ENCODE peak calls at places on chromosome 20, in six cellular contexts. One of them, this sample, is unnamed.

GRCh38 chr20:37384683-37385174 is 38.8 kb downstream of the SRC start:
- DNase-seq in tibial nerve: peak
- DNase-seq in AG09309: no peak
- DNase-seq in spleen: peak
- DNase-seq in HL-60: peak
- DNase-seq in Panc1: no peak
- DNase-seq in this sample: no peak

GRCh38 chr20:58633161-58634035 is 17.7 kb upstream of the STX16 start:
- DNase-seq in tibial nerve: no peak
- DNase-seq in AG09309: no peak
- DNase-seq in spleen: peak
- DNase-seq in HL-60: no peak
- DNase-seq in Panc1: no peak
- DNase-seq in this sample: no peak

GRCh38 chr20:46174469-46175126 is 56.5 kb downstream of the CD40 start:
- DNase-seq in tibial nerve: peak
- DNase-seq in AG09309: no peak
- DNase-seq in spleen: peak
- DNase-seq in HL-60: peak
- DNase-seq in Panc1: peak
- DNase-seq in this sample: no peak

GRCh38 chr20:14142171-14142570 is 146.9 kb downstream of the MACROD2 start:
- DNase-seq in tibial nerve: peak
- DNase-seq in AG09309: no peak
- DNase-seq in spleen: no peak
- DNase-seq in HL-60: peak
- DNase-seq in Panc1: peak
- DNase-seq in this sample: no peak

GRCh38 chr20:24164360-24164759 is 175.8 kb upstream of the GGTLC1 start:
- DNase-seq in tibial nerve: no peak
- DNase-seq in AG09309: no peak
- DNase-seq in spleen: no peak
- DNase-seq in HL-60: peak
- DNase-seq in Panc1: no peak
- DNase-seq in this sample: no peak

GRCh38 chr20:50198211-50198666 is 7.6 kb downstream of the CEBPB start:
- DNase-seq in tibial nerve: no peak
- DNase-seq in AG09309: no peak
- DNase-seq in spleen: no peak
- DNase-seq in HL-60: no peak
- DNase-seq in Panc1: no peak
- DNase-seq in this sample: no peak

GRCh38 chr20:59752704-59753460 is 148.5 kb downstream of the PHACTR3 start:
- DNase-seq in tibial nerve: no peak
- DNase-seq in AG09309: no peak
- DNase-seq in spleen: peak
- DNase-seq in HL-60: no peak
- DNase-seq in Panc1: no peak
- DNase-seq in this sample: no peak

GRCh38 chr20:991850-992249 is 10.3 kb downstream of the RSPO4 start:
- DNase-seq in tibial nerve: no peak
- DNase-seq in AG09309: no peak
- DNase-seq in spleen: peak
- DNase-seq in HL-60: peak
- DNase-seq in Panc1: no peak
- DNase-seq in this sample: no peak

GRCh38 chr20:37516697-37517370 is 4.2 kb upstream of the NNAT start:
- DNase-seq in tibial nerve: no peak
- DNase-seq in AG09309: no peak
- DNase-seq in spleen: no peak
- DNase-seq in HL-60: no peak
- DNase-seq in Panc1: no peak
- DNase-seq in this sample: no peak

GRCh38 chr20:38727602-38728236 is 3.4 kb downstream of the SLC32A1 start:
- DNase-seq in tibial nerve: no peak
- DNase-seq in AG09309: no peak
- DNase-seq in spleen: no peak
- DNase-seq in HL-60: no peak
- DNase-seq in Panc1: no peak
- DNase-seq in this sample: no peak

GRCh38 chr20:24502184-24502583 is 32.8 kb downstream of the SYNDIG1 start:
- DNase-seq in tibial nerve: no peak
- DNase-seq in AG09309: peak
- DNase-seq in spleen: peak
- DNase-seq in HL-60: no peak
- DNase-seq in Panc1: no peak
- DNase-seq in this sample: peak

GRCh38 chr20:42483694-42484303 is 705.9 kb downstream of the PTPRT start:
- DNase-seq in tibial nerve: peak
- DNase-seq in AG09309: no peak
- DNase-seq in spleen: no peak
- DNase-seq in HL-60: peak
- DNase-seq in Panc1: no peak
- DNase-seq in this sample: no peak

GRCh38 chr20:20549699-20550098 is 162.7 kb downstream of the RALGAPA2 start:
- DNase-seq in tibial nerve: no peak
- DNase-seq in AG09309: peak
- DNase-seq in spleen: no peak
- DNase-seq in HL-60: no peak
- DNase-seq in Panc1: no peak
- DNase-seq in this sample: peak

GRCh38 chr20:45857836-45858250 is 429 bp downstream of the ZSWIM3 start:
- DNase-seq in tibial nerve: no peak
- DNase-seq in AG09309: no peak
- DNase-seq in spleen: no peak
- DNase-seq in HL-60: no peak
- DNase-seq in Panc1: no peak
- DNase-seq in this sample: no peak

GRCh38 chr20:32828029-32828666 is 8.4 kb downstream of the MAPRE1 start:
- DNase-seq in tibial nerve: no peak
- DNase-seq in AG09309: no peak
- DNase-seq in spleen: no peak
- DNase-seq in HL-60: no peak
- DNase-seq in Panc1: no peak
- DNase-seq in this sample: no peak

GRCh38 chr20:39800111-39800510 is 838.0 kb downstream of the DHX35 start:
- DNase-seq in tibial nerve: no peak
- DNase-seq in AG09309: peak
- DNase-seq in spleen: no peak
- DNase-seq in HL-60: no peak
- DNase-seq in Panc1: no peak
- DNase-seq in this sample: peak

GRCh38 chr20:21623074-21623780 is 82.2 kb upstream of the PAX1 start:
- DNase-seq in tibial nerve: no peak
- DNase-seq in AG09309: no peak
- DNase-seq in spleen: no peak
- DNase-seq in HL-60: peak
- DNase-seq in Panc1: no peak
- DNase-seq in this sample: no peak

GRCh38 chr20:41615671-41616070 is 2.5 kb downstream of the CHD6 start:
- DNase-seq in tibial nerve: no peak
- DNase-seq in AG09309: no peak
- DNase-seq in spleen: no peak
- DNase-seq in HL-60: no peak
- DNase-seq in Panc1: no peak
- DNase-seq in this sample: no peak

GRCh38 chr20:42531675-42531985 is 658.1 kb downstream of the PTPRT start:
- DNase-seq in tibial nerve: peak
- DNase-seq in AG09309: no peak
- DNase-seq in spleen: no peak
- DNase-seq in HL-60: peak
- DNase-seq in Panc1: no peak
- DNase-seq in this sample: no peak

GRCh38 chr20:44762466-44763140 is 16.9 kb downstream of the KCNK15 start:
- DNase-seq in tibial nerve: no peak
- DNase-seq in AG09309: no peak
- DNase-seq in spleen: no peak
- DNase-seq in HL-60: no peak
- DNase-seq in Panc1: no peak
- DNase-seq in this sample: no peak

GRCh38 chr20:44756956-44757355 is 11.3 kb downstream of the KCNK15 start:
- DNase-seq in tibial nerve: no peak
- DNase-seq in AG09309: no peak
- DNase-seq in spleen: no peak
- DNase-seq in HL-60: no peak
- DNase-seq in Panc1: no peak
- DNase-seq in this sample: no peak

GRCh38 chr20:44761423-44761822 is 15.8 kb downstream of the KCNK15 start:
- DNase-seq in tibial nerve: no peak
- DNase-seq in AG09309: no peak
- DNase-seq in spleen: no peak
- DNase-seq in HL-60: no peak
- DNase-seq in Panc1: no peak
- DNase-seq in this sample: no peak

GRCh38 chr20:44758247-44759101 is 12.8 kb downstream of the KCNK15 start:
- DNase-seq in tibial nerve: no peak
- DNase-seq in AG09309: no peak
- DNase-seq in spleen: no peak
- DNase-seq in HL-60: peak
- DNase-seq in Panc1: no peak
- DNase-seq in this sample: no peak

DNA sequence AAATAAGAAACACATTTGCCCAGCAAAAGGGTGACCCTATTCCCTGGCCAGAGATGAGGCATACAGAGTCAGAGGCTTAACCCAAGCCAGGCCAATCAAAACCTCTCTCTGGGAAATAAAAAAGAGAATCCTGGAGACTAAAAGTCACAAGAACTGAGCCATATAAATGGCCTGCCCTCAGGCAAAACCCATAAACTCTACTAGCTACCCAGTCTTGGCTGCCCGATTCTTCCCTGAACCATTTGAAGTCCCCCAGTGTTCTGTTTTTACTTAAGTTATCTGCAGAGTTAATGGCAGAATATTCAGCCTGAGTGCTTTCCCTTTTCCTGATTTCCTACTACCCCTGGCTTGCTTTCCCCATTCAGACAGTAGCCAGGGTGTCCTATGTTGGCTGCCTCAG is 13.9 kb downstream of the KCNK15 start:
- DNase-seq in tibial nerve: no peak
- DNase-seq in AG09309: no peak
- DNase-seq in spleen: no peak
- DNase-seq in HL-60: no peak
- DNase-seq in Panc1: no peak
- DNase-seq in this sample: no peak
- TF ChIP-seq CTCF in tibial nerve: no peak
- TF ChIP-seq CTCF in AG09309: no peak
- TF ChIP-seq CTCF in spleen: no peak
- TF ChIP-seq CTCF in HL-60: no peak
- TF ChIP-seq CTCF in Panc1: no peak
- TF ChIP-seq CTCF in this sample: no peak

DNA sequence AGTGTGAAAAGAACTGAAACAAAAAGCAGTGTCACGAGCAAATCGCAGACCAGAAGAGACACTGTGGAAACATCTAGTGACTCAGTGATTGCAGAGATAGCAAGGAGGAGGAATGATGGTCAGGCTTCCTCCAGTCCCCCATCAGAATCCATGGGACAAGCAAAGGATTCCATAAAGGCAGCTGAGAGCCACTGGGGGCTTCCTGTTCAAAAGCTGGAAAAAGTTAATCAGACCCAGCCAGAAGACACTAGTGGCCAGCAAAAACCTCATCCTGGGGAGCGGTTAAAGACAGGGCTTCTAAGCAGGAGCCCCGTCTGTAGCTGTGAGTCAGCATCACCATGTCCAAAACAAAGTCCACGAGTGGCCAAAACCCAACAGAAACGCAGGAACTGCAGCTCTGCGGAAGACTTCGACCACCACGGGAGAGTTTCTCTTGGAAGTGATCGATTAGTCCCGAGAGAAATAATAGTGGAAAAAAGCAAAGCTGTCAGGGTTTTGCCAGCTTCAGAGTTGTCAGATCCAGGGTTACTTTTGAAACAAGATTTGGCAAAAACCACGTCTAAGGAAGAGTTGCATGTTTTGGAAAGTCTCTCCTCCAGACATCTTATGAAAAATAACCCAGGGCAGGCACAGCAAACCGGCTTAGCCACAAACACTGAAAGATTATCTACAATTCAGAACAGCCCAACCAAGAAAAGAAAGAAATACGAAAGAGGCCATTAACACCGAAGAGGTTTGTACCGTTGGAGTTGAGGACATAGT is 51.0 kb downstream of the JAG1 start:
- DNase-seq in tibial nerve: peak
- DNase-seq in AG09309: no peak
- DNase-seq in spleen: no peak
- DNase-seq in HL-60: no peak
- DNase-seq in Panc1: no peak
- DNase-seq in this sample: no peak
- H3K4me3 ChIP-seq in tibial nerve: no peak
- H3K4me3 ChIP-seq in AG09309: peak
- H3K4me3 ChIP-seq in spleen: no peak
- H3K4me3 ChIP-seq in HL-60: no peak
- H3K4me3 ChIP-seq in Panc1: no peak
- H3K4me3 ChIP-seq in this sample: no peak

GRCh38 chr20:2909953-2910352 is 36.7 kb downstream of the PTPRA start:
- DNase-seq in tibial nerve: no peak
- DNase-seq in AG09309: no peak
- DNase-seq in spleen: no peak
- DNase-seq in HL-60: no peak
- DNase-seq in Panc1: no peak
- DNase-seq in this sample: no peak

GRCh38 chr20:2917266-2917665 is 44.0 kb downstream of the PTPRA start:
- DNase-seq in tibial nerve: no peak
- DNase-seq in AG09309: no peak
- DNase-seq in spleen: no peak
- DNase-seq in HL-60: no peak
- DNase-seq in Panc1: no peak
- DNase-seq in this sample: no peak

GRCh38 chr20:2911200-2911599 is 37.9 kb downstream of the PTPRA start:
- DNase-seq in tibial nerve: no peak
- DNase-seq in AG09309: no peak
- DNase-seq in spleen: no peak
- DNase-seq in HL-60: no peak
- DNase-seq in Panc1: no peak
- DNase-seq in this sample: no peak

GRCh38 chr20:2918096-2919049 is 45.1 kb downstream of the PTPRA start:
- DNase-seq in tibial nerve: no peak
- DNase-seq in AG09309: no peak
- DNase-seq in spleen: no peak
- DNase-seq in HL-60: no peak
- DNase-seq in Panc1: no peak
- DNase-seq in this sample: no peak

GRCh38 chr20:2914160-2914559 is 40.9 kb downstream of the PTPRA start:
- DNase-seq in tibial nerve: no peak
- DNase-seq in AG09309: no peak
- DNase-seq in spleen: no peak
- DNase-seq in HL-60: peak
- DNase-seq in Panc1: no peak
- DNase-seq in this sample: no peak
- TF ChIP-seq CTCF in tibial nerve: no peak
- TF ChIP-seq CTCF in AG09309: no peak
- TF ChIP-seq CTCF in spleen: no peak
- TF ChIP-seq CTCF in HL-60: peak
- TF ChIP-seq CTCF in Panc1: peak
- TF ChIP-seq CTCF in this sample: no peak

DNA sequence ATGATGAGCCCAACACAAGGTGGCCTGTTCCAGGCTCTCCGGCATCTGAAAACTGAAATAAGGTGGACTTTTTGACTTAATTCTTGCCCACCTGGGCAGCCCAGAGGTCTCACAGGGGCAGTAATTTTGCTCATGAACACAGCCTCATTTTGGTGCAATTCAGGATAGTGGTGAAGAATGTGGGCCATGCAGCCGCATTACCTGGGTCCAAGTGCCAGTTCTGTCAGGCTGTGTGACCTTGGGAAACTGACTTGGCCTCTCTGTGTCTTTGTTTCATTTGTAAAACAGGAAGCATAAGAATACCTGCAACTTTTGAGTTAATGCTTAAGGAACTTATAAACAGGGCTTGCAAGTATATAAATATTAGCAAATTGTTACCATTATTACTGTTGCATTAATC is 5.6 kb downstream of the PREX1 start:
- DNase-seq in tibial nerve: no peak
- DNase-seq in AG09309: no peak
- DNase-seq in spleen: peak
- DNase-seq in HL-60: no peak
- DNase-seq in Panc1: no peak
- DNase-seq in this sample: no peak
- H3K4me3 ChIP-seq in tibial nerve: no peak
- H3K4me3 ChIP-seq in AG09309: no peak
- H3K4me3 ChIP-seq in spleen: peak
- H3K4me3 ChIP-seq in HL-60: no peak
- H3K4me3 ChIP-seq in Panc1: no peak
- H3K4me3 ChIP-seq in this sample: no peak

This sample was measured in AG04449.